ENCODE peak calls at places on chromosomes 1 and 21, in four cellular contexts. K is caudate nucleus, U is hepatocyte, C is left lung. V is an unnamed sample.

GRCh38 chr1:55321947-55322346 is 106.8 kb upstream of the USP24 start:
- DNase-seq in K (no peak), U (no peak), C (no peak), V (no peak)

GRCh38 chr1:61183471-61184034 is 101.2 kb downstream of the NFIA start:
- DNase-seq in K (no peak), U (peak; percentile 49), C (no peak), V (peak; percentile 59)

GRCh38 chr21:26389971-26390641 is 183.0 kb downstream of the CYYR1 start:
- DNase-seq in C (no peak), K (no peak), U (no peak), V (peak; percentile 11)

GRCh38 chr1:200133123-200133522 is 105.6 kb downstream of the NR5A2 start:
- DNase-seq in U (no peak), C (no peak), K (no peak), V (no peak)

GRCh38 chr21:17371470-17371869 is 141.4 kb upstream of the CXADR start:
- DNase-seq in K (no peak), U (no peak), C (no peak), V (no peak)

GRCh38 chr1:165807613-165808012 is 19.8 kb upstream of the UCK2 start:
- DNase-seq in U (no peak), K (no peak), C (no peak), V (no peak)

GRCh38 chr1:181189691-181190361 is 101.3 kb downstream of the IER5 start:
- DNase-seq in C (no peak), K (peak; percentile 15), U (peak; percentile 85), V (no peak)

GRCh38 chr1:46413596-46413985 is 19.5 kb downstream of the FAAH start:
- DNase-seq in K (no peak), C (no peak), U (no peak), V (no peak)

GRCh38 chr1:40625076-40625475 is 40.4 kb downstream of the RIMS3 start:
- DNase-seq in K (no peak), C (no peak), U (peak; percentile 33), V (no peak)

GRCh38 chr1:1360511-1361169 is 2.3 kb upstream of the MXRA8 start:
- DNase-seq in C (peak; percentile 72), K (no peak), U (peak; percentile 71), V (no peak)

GRCh38 chr1:223837206-223837605 is 8.5 kb downstream of the TP53BP2 start:
- DNase-seq in U (no peak), K (no peak), C (no peak), V (no peak)

GRCh38 chr1:40766560-40766959 is 17.0 kb upstream of the KCNQ4 start:
- DNase-seq in K (peak; percentile 20), U (no peak), C (no peak), V (no peak)

GRCh38 chr1:4700801-4701200 is 46.4 kb downstream of the AJAP1 start:
- DNase-seq in C (no peak), K (peak; percentile 88), U (no peak), V (no peak)

V was measured in brain pericyte.